ENCODE peak calls at places on chromosomes 13 and 19, in seven cellular contexts. K is NCI-H1092, I is fibroblast of mammary gland, O is cardiac muscle cell, M is T follicular helper cell, B is AG09319, W is BJ. C is an unnamed sample.

GRCh38 chr19:16205205-16206045 is 7.7 kb downstream of the AP1M1 start:
- DNase-seq in K (no peak), I (no peak), O (no peak), M (no peak), B (no peak), W (no peak), C (no peak)

GRCh38 chr13:110630566-110631119 is 15.3 kb downstream of the NAXD start:
- DNase-seq in K (no peak), I (no peak), O (no peak), M (no peak), B (no peak), W (no peak), C (no peak)

GRCh38 chr19:47719047-47719885 is 6.0 kb downstream of the EHD2 start:
- DNase-seq in K (no peak), I (peak; percentile 99), O (peak; percentile 43), M (no peak), B (peak; percentile 98), W (peak; percentile 99), C (peak; percentile 95)

GRCh38 chr13:22278336-22278929 is 607.6 kb downstream of the FGF9 start:
- DNase-seq in K (peak; percentile 57), I (peak; percentile 12), O (peak; percentile 57), M (peak; percentile 51), B (no peak), W (no peak), C (no peak)

GRCh38 chr13:87052731-87053130 is 618.4 kb upstream of the SLITRK5 start:
- DNase-seq in K (no peak), I (peak; percentile 74), O (no peak), M (no peak), B (no peak), W (no peak), C (no peak)

GRCh38 chr19:37989855-37990254 is 82.8 kb downstream of the SIPA1L3 start:
- DNase-seq in K (no peak), I (no peak), O (no peak), M (no peak), B (no peak), W (no peak), C (no peak)

GRCh38 chr13:41034862-41035261 is 15.7 kb upstream of the ELF1 start:
- DNase-seq in K (no peak), I (no peak), O (no peak), M (no peak), B (no peak), W (no peak), C (no peak)

GRCh38 chr19:20423381-20424207 is 142.0 kb downstream of the ZNF737 start:
- DNase-seq in K (no peak), I (peak; percentile 66), O (peak; percentile 60), M (peak; percentile 14), B (peak; percentile 32), W (no peak), C (no peak)

GRCh38 chr13:30998548-30999140 is 66.2 kb downstream of the TEX26 start:
- DNase-seq in K (peak; percentile 46), I (peak; percentile 29), O (peak; percentile 50), M (no peak), B (peak; percentile 27), W (no peak), C (peak; percentile 34)

GRCh38 chr19:47444388-47444821 is 25.1 kb upstream of the MEIS3 start:
- DNase-seq in K (no peak), I (no peak), O (peak; percentile 68), M (no peak), B (no peak), W (no peak), C (no peak)

GRCh38 chr19:44668985-44669764 is 2.1 kb upstream of the CEACAM19 start:
- DNase-seq in K (no peak), I (no peak), O (no peak), M (no peak), B (no peak), W (no peak), C (no peak)

GRCh38 chr19:40530091-40530901 is 46.4 kb upstream of the SHKBP1 start:
- DNase-seq in K (peak; percentile 7), I (no peak), O (peak; percentile 82), M (no peak), B (no peak), W (no peak), C (no peak)

GRCh38 chr13:42153371-42153770 is 104.9 kb downstream of the DGKH start:
- DNase-seq in K (no peak), I (no peak), O (no peak), M (no peak), B (no peak), W (no peak), C (no peak)

GRCh38 chr13:99977912-99978780 is 3.4 kb upstream of the ZIC2 start:
- DNase-seq in K (no peak), I (no peak), O (peak; percentile 18), M (no peak), B (no peak), W (no peak), C (no peak)

GRCh38 chr19:53365899-53366493 is 491 bp downstream of the ZNF525 start:
- DNase-seq in K (no peak), I (no peak), O (peak; percentile 54), M (peak; percentile 26), B (no peak), W (no peak), C (peak; percentile 21)

GRCh38 chr19:35704218-35704617 is at the start of gene ZBTB32:
- DNase-seq in K (no peak), I (peak; percentile 69), O (peak; percentile 77), M (no peak), B (no peak), W (no peak), C (no peak)

GRCh38 chr19:48623556-48624066 is 4.3 kb downstream of the SPHK2 start:
- DNase-seq in K (no peak), I (no peak), O (no peak), M (no peak), B (no peak), W (no peak), C (no peak)

GRCh38 chr19:11737964-11738745 is 591 bp downstream of the ZNF823 start:
- DNase-seq in K (no peak), I (peak; percentile 4), O (peak; percentile 64), M (no peak), B (no peak), W (no peak), C (no peak)

GRCh38 chr13:97953376-97953970 is at the start of gene IPO5:
- DNase-seq in K (no peak), I (peak; percentile 91), O (no peak), M (no peak), B (no peak), W (no peak), C (no peak)

GRCh38 chr13:46401432-46401831 is 14.4 kb upstream of the RUBCNL start:
- DNase-seq in K (no peak), I (no peak), O (no peak), M (no peak), B (no peak), W (no peak), C (no peak)

GRCh38 chr13:109998808-109999528 is 212.6 kb upstream of the IRS2 start:
- DNase-seq in K (no peak), I (peak; percentile 79), O (no peak), M (no peak), B (peak; percentile 65), W (peak; percentile 78), C (peak; percentile 86)

GRCh38 chr13:31431722-31432137 is 232.0 kb downstream of the B3GLCT start:
- DNase-seq in K (peak; percentile 8), I (peak; percentile 60), O (peak; percentile 67), M (peak; percentile 15), B (no peak), W (no peak), C (no peak)

GRCh38 chr13:81658598-81659370 is 1317.9 kb upstream of the SPRY2 start:
- DNase-seq in K (no peak), I (no peak), O (no peak), M (no peak), B (no peak), W (no peak), C (no peak)

GRCh38 chr13:112095354-112095753 is 28.4 kb downstream of the SOX1 start:
- DNase-seq in K (no peak), I (no peak), O (no peak), M (no peak), B (no peak), W (no peak), C (no peak)

GRCh38 chr19:47446534-47447469 is 24.9 kb downstream of the SLC8A2 start:
- DNase-seq in K (no peak), I (no peak), O (peak; percentile 61), M (no peak), B (no peak), W (no peak), C (no peak)

GRCh38 chr13:73991384-73991783 is 142.8 kb downstream of the KLF12 start:
- DNase-seq in K (peak; percentile 54), I (no peak), O (no peak), M (no peak), B (no peak), W (no peak), C (no peak)

GRCh38 chr13:23674795-23675640 is 104.8 kb downstream of the TNFRSF19 start:
- DNase-seq in K (no peak), I (peak; percentile 96), O (no peak), M (no peak), B (peak; percentile 81), W (no peak), C (peak; percentile 66)

GRCh38 chr13:40272776-40273139 is 393.7 kb downstream of the FOXO1 start:
- DNase-seq in K (no peak), I (peak; percentile 76), O (no peak), M (no peak), B (no peak), W (no peak), C (no peak)

GRCh38 chr13:31870511-31870910 is 131.2 kb downstream of the RXFP2 start:
- DNase-seq in K (no peak), I (peak; percentile 46), O (no peak), M (no peak), B (no peak), W (no peak), C (no peak)

GRCh38 chr13:99421758-99422555 is 79.3 kb upstream of the TM9SF2 start:
- DNase-seq in K (no peak), I (no peak), O (no peak), M (no peak), B (no peak), W (no peak), C (no peak)

GRCh38 chr19:37507167-37507464 is 377 bp downstream of the ZNF793 start:
- DNase-seq in K (no peak), I (no peak), O (no peak), M (no peak), B (no peak), W (no peak), C (no peak)

GRCh38 chr19:5914946-5915781 is 1.1 kb downstream of the CAPS start:
- DNase-seq in K (no peak), I (no peak), O (peak; percentile 49), M (no peak), B (no peak), W (no peak), C (no peak)

GRCh38 chr19:49968279-49968922 is 7.4 kb upstream of the SIGLEC11 start:
- DNase-seq in K (no peak), I (no peak), O (no peak), M (no peak), B (no peak), W (no peak), C (no peak)

GRCh38 chr19:1491849-1492170 is 829 bp downstream of the REEP6 start:
- DNase-seq in K (no peak), I (no peak), O (no peak), M (no peak), B (no peak), W (no peak), C (no peak)

GRCh38 chr13:112244495-112245177 is 131.5 kb upstream of the SPACA7 start:
- DNase-seq in K (no peak), I (no peak), O (no peak), M (no peak), B (no peak), W (no peak), C (no peak)

GRCh38 chr19:33683881-33684549 is 62.3 kb downstream of the CHST8 start:
- DNase-seq in K (no peak), I (peak; percentile 7), O (peak; percentile 92), M (no peak), B (no peak), W (no peak), C (no peak)

GRCh38 chr19:15265849-15266248 is 33.6 kb upstream of the EPHX3 start:
- DNase-seq in K (peak; percentile 96), I (peak; percentile 98), O (no peak), M (no peak), B (peak; percentile 94), W (peak; percentile 65), C (peak; percentile 24)

GRCh38 chr13:80133631-80134083 is 207.3 kb downstream of the SPRY2 start:
- DNase-seq in K (no peak), I (peak; percentile 27), O (no peak), M (no peak), B (no peak), W (no peak), C (no peak)

C was measured in amniotic stem cell.